ENCODE peak calls at places on chromosomes 3 and 15, in ten cellular contexts. P, Q, H, U, Y, K, E, S, Z and M are unnamed samples. For H3K4me1, the result is how much of the 10 kb centered on the place peaks cover.

GRCh38 chr3:197746801-197747237 is 2.9 kb upstream of the FYTTD1 start:
- DNase-seq in P (no peak), E (peak), Z (no peak), U (peak), S (peak), H (no peak), Q (no peak), K (no peak), Y (no peak), M (no peak)

GRCh38 chr3:7520593-7520992 is 659.7 kb downstream of the GRM7 start:
- DNase-seq in H (no peak), P (no peak), Y (no peak), S (no peak), K (no peak), E (no peak), Q (no peak), Z (no peak), U (no peak), M (no peak)

GRCh38 chr3:15794303-15794771 is 3.4 kb downstream of the ANKRD28 start:
- DNase-seq in P (no peak), H (peak), Q (no peak), U (no peak), Y (no peak), S (no peak), K (no peak), E (no peak), Z (no peak), M (no peak)

GRCh38 chr3:30779686-30780287 is 114.7 kb downstream of the GADL1 start:
- DNase-seq in P (no peak), Q (peak), H (no peak), Z (peak), S (no peak), K (no peak), U (peak), Y (no peak), E (peak), M (no peak)

GRCh38 chr3:196778755-196779154 is 39.1 kb downstream of the PAK2 start:
- DNase-seq in Q (no peak), H (peak), P (no peak), S (no peak), Y (no peak), K (no peak), U (no peak), Z (peak), E (no peak), M (no peak)

GRCh38 chr3:4358273-4358672 is 55.1 kb downstream of the SETMAR start:
- DNase-seq in S (no peak), H (no peak), U (no peak), K (no peak), Z (no peak), Q (no peak), P (no peak), Y (no peak), E (no peak), M (no peak)

GRCh38 chr3:77815467-77815866 is 775.6 kb downstream of the ROBO2 start:
- DNase-seq in P (no peak), Z (no peak), H (no peak), Q (no peak), E (no peak), S (no peak), K (no peak), Y (no peak), U (peak), M (no peak)

GRCh38 chr3:147393261-147393964 is 12.9 kb downstream of the ZIC4 start:
- DNase-seq in E (no peak), U (no peak), Y (no peak), H (no peak), Q (peak), Z (peak), P (no peak), S (peak), K (peak), M (no peak)

GRCh38 chr15:57607570-57608000 is 15.9 kb downstream of the MYZAP start:
- DNase-seq in S (no peak), P (peak), H (peak), Q (no peak), U (no peak), Y (peak), Z (peak), E (no peak), K (no peak), M (no peak)

GRCh38 chr15:66078196-66078928 is 175.2 kb downstream of the MEGF11 start:
- DNase-seq in U (peak), S (peak), K (peak), Q (no peak), E (no peak), Z (no peak), Y (no peak), H (no peak), P (no peak), M (no peak)

GRCh38 chr15:74272812-74273211 is 36.7 kb downstream of the CCDC33 start:
- DNase-seq in E (no peak), Y (no peak), Q (no peak), H (no peak), K (no peak), P (no peak), U (no peak), S (no peak), Z (no peak), M (no peak)

GRCh38 chr3:39812537-39812936 is 3.1 kb downstream of the MYRIP start:
- DNase-seq in H (no peak), Q (peak), Z (no peak), E (no peak), S (no peak), U (peak), K (no peak), Y (peak), P (no peak), M (no peak)

GRCh38 chr15:55108858-55109518 is 87.8 kb downstream of the RSL24D1 start:
- DNase-seq in Y (peak), E (peak), P (peak), S (peak), K (peak), U (peak), H (peak), Q (peak), Z (peak), M (peak)

GRCh38 chr15:28935316-28935715 is 49.5 kb downstream of the APBA2 start:
- DNase-seq in Y (no peak), U (peak), K (peak), Z (no peak), P (peak), H (no peak), Q (no peak), S (no peak), E (peak), M (no peak)

GRCh38 chr3:197373096-197373495 is 74.7 kb upstream of the DLG1 start:
- DNase-seq in Z (no peak), Q (no peak), Y (no peak), U (no peak), K (no peak), P (no peak), S (no peak), E (no peak), H (no peak), M (peak)

GRCh38 chr15:94297543-94297942 is 66.2 kb downstream of the MCTP2 start:
- DNase-seq in U (peak), Y (no peak), E (peak), S (no peak), Z (no peak), P (no peak), Q (no peak), K (no peak), H (no peak), M (no peak)

GRCh38 chr3:162525052-162525451 is 1028.4 kb downstream of the OTOL1 start:
- DNase-seq in S (no peak), P (no peak), E (no peak), K (peak), Y (peak), H (peak), Q (no peak), U (no peak), Z (no peak), M (no peak)

GRCh38 chr3:111283165-111283564 is 211.5 kb downstream of the NECTIN3 start:
- DNase-seq in Z (no peak), Q (no peak), P (no peak), K (no peak), U (no peak), E (no peak), H (no peak), Y (no peak), S (no peak), M (no peak)

GRCh38 chr3:42247576-42248027 is 18.4 kb downstream of the CCK start:
- DNase-seq in E (peak), S (peak), Z (peak), K (no peak), P (no peak), H (peak), Q (peak), Y (peak), U (peak), M (peak)

GRCh38 chr3:67896130-67896529 is 241.7 kb upstream of the SUCLG2 start:
- DNase-seq in Y (no peak), E (no peak), Z (no peak), U (no peak), K (no peak), S (no peak), Q (no peak), P (no peak), H (no peak), M (no peak)

GRCh38 chr3:128310286-128311058 is 156.2 kb downstream of the DNAJB8 start:
- DNase-seq in K (no peak), P (no peak), S (no peak), Q (no peak), H (no peak), U (no peak), Z (no peak), E (no peak), Y (no peak), M (no peak)

GRCh38 chr3:30315452-30315851 is 290.9 kb upstream of the TGFBR2 start:
- DNase-seq in H (peak), Q (no peak), K (no peak), S (no peak), E (no peak), P (no peak), Y (no peak), Z (no peak), U (no peak), M (no peak)

GRCh38 chr15:57565326-57565725 is 26.4 kb upstream of the MYZAP start:
- DNase-seq in K (no peak), Y (peak), U (no peak), E (peak), Z (no peak), P (no peak), H (no peak), Q (no peak), S (no peak), M (no peak)

GRCh38 chr3:4821975-4822374 is 157.3 kb upstream of the BHLHE40 start:
- DNase-seq in P (no peak), U (no peak), S (no peak), Y (peak), Z (no peak), H (no peak), E (peak), Q (no peak), K (no peak), M (no peak)

GRCh38 chr15:80789296-80789695 is 10.1 kb downstream of the CEMIP start:
- DNase-seq in K (no peak), H (peak), Q (no peak), Y (no peak), P (no peak), S (no peak), E (no peak), U (no peak), Z (no peak), M (no peak)

GRCh38 chr3:148741219-148741618 is 43.5 kb downstream of the AGTR1 start:
- DNase-seq in Q (no peak), H (no peak), Y (no peak), K (no peak), Z (no peak), P (no peak), U (no peak), S (no peak), E (no peak), M (no peak)

GRCh38 chr3:129315386-129315991 is 36.8 kb downstream of the HMCES start:
- DNase-seq in Z (peak), S (no peak), Q (peak), K (peak), U (peak), H (peak), P (peak), Y (peak), E (peak), M (peak)

GRCh38 chr3:46892285-46893145 is 15.0 kb downstream of the PTH1R start:
- DNase-seq in E (no peak), P (peak), H (peak), Z (peak), U (no peak), Y (peak), K (peak), S (peak), Q (peak), M (peak)

GRCh38 chr3:179955798-179956197 is 80.9 kb downstream of the PEX5L start:
- DNase-seq in Q (no peak), P (no peak), H (no peak), S (no peak), E (no peak), K (no peak), Y (no peak), U (no peak), Z (no peak), M (no peak)

GRCh38 chr15:68631621-68632051 is 52.8 kb downstream of the CORO2B start:
- DNase-seq in U (peak), K (no peak), P (no peak), E (peak), Z (no peak), Q (no peak), S (no peak), H (no peak), Y (no peak), M (no peak)

GRCh38 chr3:155737844-155738460 is 6.9 kb downstream of the PLCH1 start:
- DNase-seq in H (no peak), P (no peak), Q (no peak), E (no peak), K (no peak), S (peak), Y (peak), U (no peak), Z (no peak), M (no peak)

GRCh38 chr15:28013976-28014375 is 85.1 kb downstream of the OCA2 start:
- DNase-seq in Y (no peak), H (no peak), K (no peak), Z (no peak), S (no peak), E (no peak), U (no peak), P (no peak), Q (no peak), M (no peak)

GRCh38 chr3:73188707-73189106 is 127.2 kb downstream of the EBLN2 start:
- DNase-seq in Z (no peak), E (no peak), S (no peak), Q (no peak), K (no peak), U (no peak), P (no peak), H (no peak), Y (no peak), M (no peak)

GRCh38 chr3:59052803-59053411 is 3.1 kb upstream of the CFAP20DC start:
- DNase-seq in P (no peak), Y (no peak), K (no peak), E (peak), Z (peak), H (peak), S (peak), Q (peak), U (peak), M (no peak)

GRCh38 chr15:42101861-42102260 is 7.5 kb upstream of the PLA2G4D start:
- DNase-seq in S (no peak), Q (no peak), P (no peak), E (no peak), Y (no peak), U (no peak), Z (peak), H (peak), K (no peak), M (no peak)

GRCh38 chr3:66938338-66938963 is 59.7 kb upstream of the KBTBD8 start:
- DNase-seq in P (no peak), E (peak), S (peak), Z (peak), Y (peak), Q (peak), U (peak), H (peak), K (no peak), M (no peak)

GRCh38 chr3:111621535-111621934 is 26.4 kb upstream of the ZBED2 start:
- DNase-seq in Z (no peak), E (peak), Q (peak), P (peak), S (no peak), U (peak), K (no peak), H (no peak), Y (no peak), M (no peak)

GRCh38 chr3:22685598-22685997 is 517.5 kb upstream of the UBE2E2 start:
- DNase-seq in Z (no peak), P (no peak), Y (no peak), K (no peak), U (no peak), S (no peak), E (no peak), Q (no peak), H (no peak), M (no peak)

DNA sequence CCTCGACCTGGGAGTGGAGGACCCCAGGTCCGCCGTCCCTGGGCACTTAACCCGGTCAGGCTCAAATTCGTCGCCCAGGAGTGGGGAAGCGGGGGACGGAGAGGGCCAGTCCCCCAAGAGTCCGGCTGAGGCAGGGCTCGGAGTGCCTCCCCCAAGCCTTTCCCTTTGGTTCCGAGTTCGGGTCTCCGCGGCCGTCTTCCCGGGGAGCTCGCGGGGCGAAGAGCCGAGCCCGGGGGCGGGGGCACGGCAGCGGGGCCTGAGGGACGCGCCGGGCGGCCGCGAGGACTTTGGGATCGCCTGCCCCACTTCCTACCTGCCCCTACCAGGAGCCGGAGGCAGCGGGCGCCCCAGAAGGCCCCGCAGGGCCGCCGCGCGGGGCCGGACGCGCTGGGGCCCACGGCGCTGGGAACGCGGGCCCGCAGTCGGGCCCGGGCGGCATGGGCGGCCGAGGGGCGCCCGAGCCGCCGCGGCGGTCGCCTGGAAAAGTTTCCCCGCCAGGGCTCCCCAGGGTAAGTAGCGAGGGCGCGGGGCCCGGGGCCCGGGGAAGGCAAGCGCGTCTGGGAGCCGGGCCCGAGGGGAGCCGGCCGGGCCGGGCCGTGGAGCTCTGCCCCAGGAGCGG is 2.8 kb downstream of the FURIN start:
- DNase-seq in Y (peak), S (no peak), H (peak), Z (peak), Q (peak), K (no peak), U (peak), P (peak), E (peak), M (no peak)
- H3K27ac ChIP-seq in Y (peak), S (peak), H (peak), Z (peak), Q (peak), K (peak), U (peak), P (peak), E (no peak), M (peak)

DNA sequence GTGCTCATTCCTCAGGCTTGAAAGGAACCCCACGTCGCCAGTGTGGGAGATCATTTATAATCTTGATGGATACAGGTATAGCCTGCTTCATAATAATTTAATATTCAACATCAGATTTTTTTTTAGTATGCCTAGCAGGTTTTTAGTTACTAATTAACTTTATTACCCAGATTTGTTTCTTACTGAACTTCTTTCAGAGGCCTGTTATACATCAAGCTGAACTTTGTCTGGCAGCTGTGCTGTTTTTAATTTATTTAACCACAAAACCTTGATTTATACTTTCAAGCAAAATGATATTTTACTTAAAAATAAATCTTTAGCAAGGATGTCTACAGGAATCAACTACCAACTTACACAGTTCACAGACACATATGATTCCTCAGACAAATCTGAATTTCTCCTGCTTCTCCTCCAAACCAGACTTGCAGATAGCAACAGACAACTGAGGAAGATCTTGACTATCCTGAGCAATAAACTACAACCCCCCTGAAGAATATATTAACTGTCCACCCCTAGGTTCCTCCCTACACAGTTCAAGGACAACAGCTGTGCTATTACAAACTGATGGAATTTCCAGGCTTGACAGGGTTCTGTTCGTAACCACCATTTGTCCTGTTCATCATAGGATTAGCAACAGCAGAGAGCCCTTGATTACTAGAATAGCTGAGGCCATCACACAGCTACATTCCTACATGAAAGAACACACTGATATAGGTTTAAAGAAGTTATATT is 599 bp downstream of the MAP4 start:
- DNase-seq in Z (no peak), P (no peak), Q (no peak), Y (no peak), S (no peak), H (peak), U (no peak), E (no peak), K (no peak), M (no peak)
- H3K4me1 ChIP-seq in Z (under half), P (under half), Q (half or more), Y (under half), S (under half), H (under half), U (half or more), E (under half), K (half or more), M (half or more)

GRCh38 chr3:191331443-191331842 is 1.1 kb upstream of the UTS2B start:
- DNase-seq in S (no peak), H (peak), Y (no peak), K (no peak), Q (no peak), Z (peak), U (no peak), P (no peak), E (no peak), M (no peak)
- H3K27ac ChIP-seq in S (peak), H (peak), Y (peak), K (peak), Q (peak), Z (peak), U (no peak), P (peak), E (no peak), M (peak)

DNA sequence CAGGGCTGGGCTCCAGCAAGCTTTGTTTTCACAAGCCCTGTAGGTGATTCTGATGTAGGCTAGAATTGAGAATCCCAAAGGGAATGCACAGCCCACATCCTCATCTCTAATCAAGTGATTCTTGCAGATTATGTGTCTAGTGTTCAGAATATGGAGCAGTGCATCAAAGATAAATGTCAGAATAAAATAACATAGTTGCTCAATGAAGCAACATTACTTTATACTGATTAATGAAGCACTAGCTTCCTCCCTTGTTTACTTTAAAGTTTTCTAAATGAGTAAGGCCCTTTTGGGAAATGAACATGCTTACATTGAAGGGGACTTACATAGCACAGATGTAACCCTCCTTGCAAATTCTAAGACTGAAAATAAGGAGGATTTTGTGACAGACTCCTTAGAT is 39.1 kb downstream of the NUP210 start:
- DNase-seq in E (no peak), K (no peak), Q (no peak), Y (no peak), Z (no peak), U (no peak), H (no peak), P (no peak), S (no peak), M (no peak)
- H3K4me1 ChIP-seq in E (under half), K (under half), Q (under half), Y (under half), Z (under half), U (under half), H (under half), P (under half), S (under half), M (under half)

GRCh38 chr3:55489804-55490132 is 2.7 kb upstream of the WNT5A start:
- DNase-seq in S (no peak), Y (peak), Z (no peak), U (no peak), H (peak), K (no peak), Q (no peak), E (no peak), P (peak), M (no peak)
- H3K27ac ChIP-seq in S (no peak), Y (no peak), Z (no peak), U (peak), H (no peak), K (no peak), Q (no peak), E (no peak), P (no peak), M (no peak)